ENCODE peak calls at places on chromosome 20, in five cellular contexts. One of them, this sample, is unnamed.

GRCh38 chr20:2261105-2261504 is 34.7 kb upstream of the TGM3 start:
- DNase-seq in thoracic aorta: no peak
- DNase-seq in AG04450: no peak
- DNase-seq in aorta: no peak
- DNase-seq in psoas muscle: no peak
- DNase-seq in this sample: no peak

GRCh38 chr20:47568019-47568418 is 66.3 kb downstream of the NCOA3 start:
- DNase-seq in thoracic aorta: no peak
- DNase-seq in AG04450: peak; percentile 81
- DNase-seq in psoas muscle: no peak
- DNase-seq in aorta: no peak
- DNase-seq in this sample: no peak

GRCh38 chr20:14957416-14957815 is 620.0 kb upstream of the FLRT3 start:
- DNase-seq in psoas muscle: no peak
- DNase-seq in AG04450: no peak
- DNase-seq in thoracic aorta: no peak
- DNase-seq in aorta: no peak
- DNase-seq in this sample: no peak

GRCh38 chr20:46562373-46563169 is 12.1 kb upstream of the OCSTAMP start:
- DNase-seq in thoracic aorta: peak; percentile 40
- DNase-seq in aorta: no peak
- DNase-seq in AG04450: no peak
- DNase-seq in psoas muscle: peak; percentile 72
- DNase-seq in this sample: no peak

GRCh38 chr20:13105864-13106457 is 97.2 kb downstream of the SPTLC3 start:
- DNase-seq in thoracic aorta: no peak
- DNase-seq in AG04450: no peak
- DNase-seq in aorta: no peak
- DNase-seq in psoas muscle: no peak
- DNase-seq in this sample: no peak

GRCh38 chr20:14498809-14499208 is 161.4 kb upstream of the FLRT3 start:
- DNase-seq in aorta: no peak
- DNase-seq in thoracic aorta: no peak
- DNase-seq in AG04450: no peak
- DNase-seq in psoas muscle: no peak
- DNase-seq in this sample: no peak

GRCh38 chr20:40156600-40157307 is 532.3 kb downstream of the MAFB start:
- DNase-seq in psoas muscle: no peak
- DNase-seq in thoracic aorta: no peak
- DNase-seq in aorta: no peak
- DNase-seq in AG04450: no peak
- DNase-seq in this sample: no peak

GRCh38 chr20:36825374-36826104 is 50.4 kb upstream of the TLDC2 start:
- DNase-seq in AG04450: no peak
- DNase-seq in thoracic aorta: no peak
- DNase-seq in aorta: no peak
- DNase-seq in psoas muscle: no peak
- DNase-seq in this sample: no peak

GRCh38 chr20:50729925-50730764 is 1.2 kb upstream of the PARD6B start:
- DNase-seq in psoas muscle: no peak
- DNase-seq in aorta: no peak
- DNase-seq in thoracic aorta: peak; percentile 6
- DNase-seq in AG04450: no peak
- DNase-seq in this sample: no peak

GRCh38 chr20:20017852-20018245 is 687 bp downstream of the NAA20 start:
- DNase-seq in AG04450: no peak
- DNase-seq in aorta: no peak
- DNase-seq in thoracic aorta: no peak
- DNase-seq in psoas muscle: no peak
- DNase-seq in this sample: no peak

GRCh38 chr20:15882553-15882952 is 690.7 kb downstream of the KIF16B start:
- DNase-seq in AG04450: no peak
- DNase-seq in thoracic aorta: no peak
- DNase-seq in psoas muscle: no peak
- DNase-seq in aorta: no peak
- DNase-seq in this sample: no peak

GRCh38 chr20:10511166-10511506 is 76.0 kb downstream of the SLX4IP start:
- DNase-seq in aorta: no peak
- DNase-seq in psoas muscle: no peak
- DNase-seq in thoracic aorta: no peak
- DNase-seq in AG04450: no peak
- DNase-seq in this sample: no peak

GRCh38 chr20:13777171-13777601 is 7.5 kb downstream of the ESF1 start:
- DNase-seq in thoracic aorta: no peak
- DNase-seq in psoas muscle: no peak
- DNase-seq in aorta: no peak
- DNase-seq in AG04450: no peak
- DNase-seq in this sample: no peak

GRCh38 chr20:49785149-49785850 is 27.3 kb upstream of the SLC9A8 start:
- DNase-seq in aorta: no peak
- DNase-seq in AG04450: no peak
- DNase-seq in thoracic aorta: no peak
- DNase-seq in psoas muscle: no peak
- DNase-seq in this sample: no peak

GRCh38 chr20:50601511-50602431 is 89.6 kb downstream of the RIPOR3 start:
- DNase-seq in aorta: no peak
- DNase-seq in psoas muscle: no peak
- DNase-seq in thoracic aorta: no peak
- DNase-seq in AG04450: no peak
- DNase-seq in this sample: no peak

GRCh38 chr20:59359908-59360307 is 59.5 kb downstream of the EDN3 start:
- DNase-seq in psoas muscle: no peak
- DNase-seq in aorta: no peak
- DNase-seq in AG04450: no peak
- DNase-seq in thoracic aorta: no peak
- DNase-seq in this sample: no peak

GRCh38 chr20:52585333-52585732 is 386.8 kb upstream of the TSHZ2 start:
- DNase-seq in AG04450: no peak
- DNase-seq in psoas muscle: no peak
- DNase-seq in aorta: no peak
- DNase-seq in thoracic aorta: no peak
- DNase-seq in this sample: no peak

GRCh38 chr20:52592567-52592966 is 379.6 kb upstream of the TSHZ2 start:
- DNase-seq in AG04450: no peak
- DNase-seq in psoas muscle: no peak
- DNase-seq in aorta: no peak
- DNase-seq in thoracic aorta: no peak
- DNase-seq in this sample: no peak

GRCh38 chr20:52590100-52590499 is 382.1 kb upstream of the TSHZ2 start:
- DNase-seq in aorta: no peak
- DNase-seq in psoas muscle: peak; percentile 53
- DNase-seq in AG04450: no peak
- DNase-seq in thoracic aorta: no peak
- DNase-seq in this sample: no peak

GRCh38 chr20:52586697-52587096 is 385.5 kb upstream of the TSHZ2 start:
- DNase-seq in aorta: no peak
- DNase-seq in thoracic aorta: no peak
- DNase-seq in AG04450: no peak
- DNase-seq in psoas muscle: no peak
- DNase-seq in this sample: no peak
- H3K27ac ChIP-seq in aorta: no peak overlapping the region
- H3K27ac ChIP-seq in thoracic aorta: no peak overlapping the region
- H3K27ac ChIP-seq in AG04450: no peak overlapping the region
- H3K27ac ChIP-seq in psoas muscle: no peak overlapping the region
- H3K27ac ChIP-seq in this sample: peak overlapping the region; percentile 24

GRCh38 chr20:17469631-17470030 is 61.5 kb downstream of the BFSP1 start:
- DNase-seq in thoracic aorta: no peak
- DNase-seq in AG04450: no peak
- DNase-seq in psoas muscle: no peak
- DNase-seq in aorta: no peak
- DNase-seq in this sample: no peak
- H3K27ac ChIP-seq in thoracic aorta: no peak overlapping the region
- H3K27ac ChIP-seq in AG04450: no peak overlapping the region
- H3K27ac ChIP-seq in psoas muscle: no peak overlapping the region
- H3K27ac ChIP-seq in aorta: no peak overlapping the region
- H3K27ac ChIP-seq in this sample: no peak overlapping the region

DNA sequence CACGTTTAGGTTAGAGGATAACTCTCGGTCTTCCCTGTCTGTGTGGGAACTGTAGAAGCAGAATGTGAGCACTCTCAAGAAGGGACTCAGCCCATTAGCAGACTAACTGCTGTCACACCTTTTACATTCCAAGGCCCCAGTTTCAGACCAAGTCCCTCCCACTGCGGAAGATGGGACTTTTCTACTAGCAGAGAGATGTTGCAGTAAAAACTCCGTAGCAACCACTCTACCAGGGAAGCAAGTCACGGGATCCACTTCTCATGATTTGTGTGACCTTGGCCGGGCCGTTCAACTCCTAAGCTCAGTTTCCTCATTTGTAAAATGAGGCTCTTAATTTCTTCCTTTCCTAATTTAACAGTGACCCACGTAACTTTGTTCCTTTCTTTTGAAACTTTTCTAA is 77.1 kb upstream of the SLC4A11 start:
- DNase-seq in aorta: no peak
- DNase-seq in psoas muscle: no peak
- DNase-seq in AG04450: no peak
- DNase-seq in thoracic aorta: no peak
- DNase-seq in this sample: no peak
- H3K27ac ChIP-seq in aorta: no peak overlapping the region
- H3K27ac ChIP-seq in psoas muscle: no peak overlapping the region
- H3K27ac ChIP-seq in AG04450: no peak overlapping the region
- H3K27ac ChIP-seq in thoracic aorta: no peak overlapping the region
- H3K27ac ChIP-seq in this sample: peak overlapping the region; percentile 61

GRCh38 chr20:4688342-4688741 is 33.4 kb upstream of the PRND start:
- DNase-seq in thoracic aorta: no peak
- DNase-seq in aorta: no peak
- DNase-seq in psoas muscle: no peak
- DNase-seq in AG04450: no peak
- DNase-seq in this sample: no peak
- H3K27ac ChIP-seq in thoracic aorta: no peak overlapping the region
- H3K27ac ChIP-seq in aorta: no peak overlapping the region
- H3K27ac ChIP-seq in psoas muscle: peak overlapping the region; percentile 98
- H3K27ac ChIP-seq in AG04450: no peak overlapping the region
- H3K27ac ChIP-seq in this sample: peak overlapping the region; percentile 98

DNA sequence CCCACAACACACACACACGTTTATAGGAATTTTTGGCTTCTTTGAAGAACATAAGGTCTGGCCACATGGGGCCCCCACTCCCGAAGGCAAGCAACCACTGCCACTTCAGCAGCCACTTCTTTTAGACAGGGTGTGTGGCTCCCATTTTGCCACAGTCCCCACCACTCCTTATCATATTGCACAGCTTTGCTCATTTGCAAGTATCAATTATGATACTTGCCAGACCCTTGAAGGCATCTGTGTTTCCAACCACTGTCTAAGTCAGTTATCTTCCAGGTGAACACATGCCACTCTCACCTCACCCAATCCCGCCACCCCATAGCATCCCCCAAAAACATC is 73.1 kb downstream of the NOL4L start:
- DNase-seq in aorta: peak; percentile 15
- DNase-seq in AG04450: no peak
- DNase-seq in psoas muscle: no peak
- DNase-seq in thoracic aorta: no peak
- DNase-seq in this sample: no peak
- H3K27ac ChIP-seq in aorta: no peak overlapping the region
- H3K27ac ChIP-seq in AG04450: no peak overlapping the region
- H3K27ac ChIP-seq in psoas muscle: no peak overlapping the region
- H3K27ac ChIP-seq in thoracic aorta: no peak overlapping the region
- H3K27ac ChIP-seq in this sample: no peak overlapping the region

GRCh38 chr20:45153756-45154155 is 20.9 kb upstream of the PI3 start:
- DNase-seq in psoas muscle: no peak
- DNase-seq in aorta: no peak
- DNase-seq in AG04450: no peak
- DNase-seq in thoracic aorta: no peak
- DNase-seq in this sample: no peak
- H3K27ac ChIP-seq in psoas muscle: no peak overlapping the region
- H3K27ac ChIP-seq in aorta: no peak overlapping the region
- H3K27ac ChIP-seq in AG04450: no peak overlapping the region
- H3K27ac ChIP-seq in thoracic aorta: no peak overlapping the region
- H3K27ac ChIP-seq in this sample: no peak overlapping the region

GRCh38 chr20:63100926-63101699 is 94.3 kb upstream of the BHLHE23 start:
- DNase-seq in psoas muscle: peak; percentile 46
- DNase-seq in AG04450: no peak
- DNase-seq in aorta: peak; percentile 57
- DNase-seq in thoracic aorta: no peak
- DNase-seq in this sample: no peak
- H3K27ac ChIP-seq in psoas muscle: no peak overlapping the region
- H3K27ac ChIP-seq in AG04450: no peak overlapping the region
- H3K27ac ChIP-seq in aorta: no peak overlapping the region
- H3K27ac ChIP-seq in thoracic aorta: no peak overlapping the region
- H3K27ac ChIP-seq in this sample: no peak overlapping the region

DNA sequence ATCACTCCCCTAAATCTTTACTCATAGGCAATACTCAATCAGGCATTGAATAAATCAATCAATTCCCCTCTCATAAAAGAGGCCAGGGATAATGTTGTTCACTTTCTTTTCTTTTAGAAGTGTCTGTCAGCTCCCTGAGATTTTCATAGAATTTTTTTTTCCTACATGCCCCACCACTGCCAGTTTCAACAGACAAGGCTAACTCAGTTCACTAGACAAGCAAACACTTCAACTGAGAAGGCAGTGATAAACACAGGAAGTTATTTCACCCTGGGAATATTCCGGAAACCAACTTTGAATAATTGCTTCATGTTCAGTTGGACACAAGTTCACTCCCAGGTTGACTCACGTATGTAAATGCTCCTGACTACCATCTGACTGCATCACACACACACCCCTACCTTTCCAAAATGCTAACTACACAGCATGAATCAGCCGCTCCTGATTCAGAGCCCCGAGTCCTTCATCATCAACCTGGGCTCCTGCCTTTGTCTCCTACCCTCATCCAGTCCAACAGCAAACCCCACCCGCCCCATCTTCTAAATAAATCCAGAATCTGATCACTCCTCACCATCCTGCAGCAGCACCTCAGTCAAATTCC is 143.9 kb downstream of the BCAS1 start:
- DNase-seq in aorta: no peak
- DNase-seq in AG04450: no peak
- DNase-seq in psoas muscle: no peak
- DNase-seq in thoracic aorta: no peak
- DNase-seq in this sample: peak; percentile 100
- H3K27ac ChIP-seq in aorta: no peak overlapping the region
- H3K27ac ChIP-seq in AG04450: peak overlapping the region; percentile 71
- H3K27ac ChIP-seq in psoas muscle: no peak overlapping the region
- H3K27ac ChIP-seq in thoracic aorta: peak overlapping the region; percentile 21
- H3K27ac ChIP-seq in this sample: peak overlapping the region; percentile 98

GRCh38 chr20:56815796-56816195 is 186.7 kb downstream of the TFAP2C start:
- DNase-seq in thoracic aorta: no peak
- DNase-seq in AG04450: no peak
- DNase-seq in aorta: no peak
- DNase-seq in psoas muscle: no peak
- DNase-seq in this sample: no peak

GRCh38 chr20:56820984-56821383 is 191.9 kb downstream of the TFAP2C start:
- DNase-seq in thoracic aorta: no peak
- DNase-seq in AG04450: no peak
- DNase-seq in psoas muscle: no peak
- DNase-seq in aorta: no peak
- DNase-seq in this sample: no peak

GRCh38 chr20:56817780-56818675 is 188.9 kb downstream of the TFAP2C start:
- DNase-seq in psoas muscle: no peak
- DNase-seq in aorta: no peak
- DNase-seq in thoracic aorta: no peak
- DNase-seq in AG04450: no peak
- DNase-seq in this sample: no peak

DNA sequence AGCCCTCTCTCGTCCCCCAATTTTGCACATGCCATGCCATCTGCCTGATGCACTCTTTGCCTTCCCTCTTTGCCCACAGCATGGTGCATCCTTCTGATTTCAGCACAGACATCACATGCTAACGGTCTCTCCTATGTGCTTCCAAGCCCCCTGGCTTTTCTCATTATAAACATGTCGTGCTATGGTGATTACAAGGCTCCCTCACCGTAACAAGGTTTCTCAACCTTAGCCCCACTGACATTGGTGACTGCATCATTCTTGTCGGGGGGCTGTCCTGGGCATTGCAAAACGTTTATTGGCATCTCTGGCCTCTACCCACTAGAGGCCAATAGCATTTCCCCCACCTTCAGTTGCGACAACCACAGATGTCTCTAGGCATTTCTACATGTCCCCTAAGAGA is 187.2 kb downstream of the TFAP2C start:
- DNase-seq in AG04450: no peak
- DNase-seq in psoas muscle: no peak
- DNase-seq in thoracic aorta: no peak
- DNase-seq in aorta: no peak
- DNase-seq in this sample: no peak
- H3K27ac ChIP-seq in AG04450: no peak overlapping the region
- H3K27ac ChIP-seq in psoas muscle: no peak overlapping the region
- H3K27ac ChIP-seq in thoracic aorta: no peak overlapping the region
- H3K27ac ChIP-seq in aorta: no peak overlapping the region
- H3K27ac ChIP-seq in this sample: no peak overlapping the region

This sample was measured in epithelial cell of prostate.